ENCODE peak calls at places on chromosomes 1 and 21, in seven cellular contexts. N is IMR-90, W is neuronal stem cell, G is H1, K is mesenchymal stem cell, V is mesendoderm, D is H9. R is an unnamed sample.

GRCh38 chr1:106768501-106768900 is 288.0 kb upstream of the PRMT6 start:
- DNase-seq in G (no peak), W (no peak), N (no peak), V (no peak), K (no peak), D (no peak), R (no peak)

GRCh38 chr1:151993084-151993733 is 450 bp downstream of the S100A10 start:
- DNase-seq in K (no peak), D (peak; percentile 66), W (no peak), V (peak; percentile 80), G (no peak), N (no peak), R (peak; percentile 31)

GRCh38 chr21:33281101-33281652 is 15.0 kb downstream of the IL10RB start:
- DNase-seq in N (no peak), G (no peak), W (no peak), V (peak; percentile 67), K (no peak), D (no peak), R (no peak)

GRCh38 chr1:238487931-238488330 is 597.2 kb upstream of the ZP4 start:
- DNase-seq in D (no peak), G (no peak), W (no peak), N (peak; percentile 49), V (no peak), K (no peak), R (peak; percentile 34)

GRCh38 chr1:117902944-117903343 is 26.5 kb downstream of the GDAP2 start:
- DNase-seq in W (no peak), N (no peak), K (no peak), D (no peak), G (no peak), V (no peak), R (no peak)

GRCh38 chr21:17270234-17270633 is 242.6 kb upstream of the CXADR start:
- DNase-seq in G (no peak), D (no peak), V (peak; percentile 49), K (peak; percentile 7), N (peak; percentile 31), W (no peak), R (peak; percentile 48)

GRCh38 chr1:45879885-45880598 is 76.6 kb downstream of the MAST2 start:
- DNase-seq in V (no peak), W (no peak), N (no peak), K (no peak), D (no peak), G (no peak), R (peak; percentile 8)

GRCh38 chr1:79312438-79312837 is 305.9 kb upstream of the ADGRL4 start:
- DNase-seq in D (no peak), K (no peak), N (no peak), W (no peak), V (no peak), G (no peak), R (no peak)

GRCh38 chr1:231053493-231054162 is 13.6 kb upstream of the FAM89A start:
- DNase-seq in G (no peak), D (no peak), W (no peak), K (peak; percentile 77), N (peak; percentile 77), V (no peak), R (no peak)

GRCh38 chr1:215040190-215040589 is 42.3 kb upstream of the KCNK2 start:
- DNase-seq in N (no peak), V (peak; percentile 8), W (no peak), K (peak; percentile 8), D (no peak), G (no peak), R (peak; percentile 64)

GRCh38 chr1:3564921-3565831 is 46.1 kb downstream of the MEGF6 start:
- DNase-seq in W (peak; percentile 57), K (peak; percentile 10), N (peak; percentile 10), V (peak; percentile 40), G (peak; percentile 31), D (peak; percentile 69), R (peak; percentile 26)

GRCh38 chr1:11376981-11377583 is 101.9 kb upstream of the DISP3 start:
- DNase-seq in D (no peak), K (no peak), G (no peak), W (no peak), V (no peak), N (no peak), R (no peak)

GRCh38 chr1:66764994-66765578 is 12.8 kb downstream of the DYNLT5 start:
- DNase-seq in G (no peak), K (peak; percentile 59), D (no peak), N (peak; percentile 66), W (peak; percentile 17), V (peak; percentile 42), R (peak; percentile 74)

GRCh38 chr1:158520021-158520420 is 34.2 kb downstream of the OR6Y1 start:
- DNase-seq in V (peak; percentile 83), N (no peak), G (no peak), K (no peak), D (no peak), W (no peak), R (no peak)

GRCh38 chr1:27658951-27659496 is 13.0 kb downstream of the IFI6 start:
- DNase-seq in G (no peak), N (peak; percentile 55), V (peak; percentile 63), W (no peak), K (peak; percentile 91), D (peak; percentile 51), R (peak; percentile 85)

GRCh38 chr1:87240661-87241285 is 87.9 kb upstream of the LMO4 start:
- DNase-seq in V (no peak), K (no peak), W (no peak), N (no peak), D (no peak), G (no peak), R (peak; percentile 17)

GRCh38 chr1:234620272-234620711 is 10.3 kb upstream of the IRF2BP2 start:
- DNase-seq in N (no peak), G (no peak), W (no peak), K (no peak), V (no peak), D (no peak), R (no peak)

GRCh38 chr1:119544165-119544762 is 37.3 kb downstream of the HSD3B1 start:
- DNase-seq in V (peak; percentile 64), W (no peak), N (no peak), K (peak; percentile 2), G (no peak), D (peak; percentile 65), R (no peak)

GRCh38 chr1:150622219-150622975 is 7.0 kb downstream of the ENSA start:
- DNase-seq in D (peak; percentile 78), W (no peak), G (no peak), V (peak; percentile 72), N (no peak), K (no peak), R (no peak)

GRCh38 chr1:17258758-17259130 is 9.8 kb downstream of the PADI3 start:
- DNase-seq in G (no peak), N (no peak), V (no peak), D (no peak), W (no peak), K (no peak), R (no peak)

GRCh38 chr21:16377120-16377658 is 647.4 kb downstream of the USP25 start:
- DNase-seq in G (no peak), W (no peak), V (no peak), D (no peak), K (no peak), N (no peak), R (no peak)

GRCh38 chr1:209655832-209656231 is 3.6 kb upstream of the LAMB3 start:
- DNase-seq in D (no peak), N (no peak), G (no peak), K (no peak), V (no peak), W (no peak), R (no peak)
- H2BK120ac ChIP-seq in D (no peak overlapping the region), N (no peak overlapping the region), G (no peak overlapping the region), K (no peak overlapping the region), V (no peak overlapping the region), W (no peak overlapping the region), R (no peak overlapping the region)

GRCh38 chr21:26529556-26529955 is 43.5 kb downstream of the CYYR1 start:
- DNase-seq in N (no peak), D (no peak), G (no peak), V (no peak), K (no peak), W (no peak), R (no peak)
- H3K18ac ChIP-seq in N (no peak overlapping the region), D (no peak overlapping the region), G (no peak overlapping the region), V (no peak overlapping the region), K (no peak overlapping the region), W (no peak overlapping the region), R (no peak overlapping the region)

DNA sequence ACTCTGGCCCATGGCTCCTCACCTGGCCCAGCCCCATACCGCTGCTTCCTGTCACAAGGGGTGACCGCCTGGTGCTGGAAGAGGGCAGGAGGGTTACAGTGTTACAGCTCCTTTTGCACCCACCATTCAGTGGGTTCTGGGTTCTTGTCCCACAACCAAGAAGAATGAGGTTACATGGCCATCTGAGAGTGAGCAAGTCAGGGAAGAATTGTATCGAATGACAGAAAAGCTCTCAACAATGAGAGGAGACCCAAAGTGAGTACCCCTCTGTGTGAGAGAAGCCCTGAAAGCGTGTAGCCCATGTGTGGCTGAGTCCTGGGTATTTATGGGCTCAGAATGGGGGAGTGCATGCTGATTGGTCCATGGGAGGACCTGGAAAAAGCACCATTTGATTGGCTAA is 888.5 kb downstream of the ADGRL2 start:
- DNase-seq in K (no peak), D (no peak), G (no peak), V (peak; percentile 7), W (no peak), N (no peak), R (no peak)
- H2BK120ac ChIP-seq in K (no peak overlapping the region), D (no peak overlapping the region), G (no peak overlapping the region), V (no peak overlapping the region), W (no peak overlapping the region), N (no peak overlapping the region), R (no peak overlapping the region)

GRCh38 chr1:226092955-226093354 is 30.4 kb downstream of the H3-3A start:
- DNase-seq in W (no peak), D (no peak), V (no peak), N (peak; percentile 51), G (no peak), K (no peak), R (no peak)
- H3K18ac ChIP-seq in W (no peak overlapping the region), D (no peak overlapping the region), V (no peak overlapping the region), N (no peak overlapping the region), G (no peak overlapping the region), K (no peak overlapping the region), R (no peak overlapping the region)

DNA sequence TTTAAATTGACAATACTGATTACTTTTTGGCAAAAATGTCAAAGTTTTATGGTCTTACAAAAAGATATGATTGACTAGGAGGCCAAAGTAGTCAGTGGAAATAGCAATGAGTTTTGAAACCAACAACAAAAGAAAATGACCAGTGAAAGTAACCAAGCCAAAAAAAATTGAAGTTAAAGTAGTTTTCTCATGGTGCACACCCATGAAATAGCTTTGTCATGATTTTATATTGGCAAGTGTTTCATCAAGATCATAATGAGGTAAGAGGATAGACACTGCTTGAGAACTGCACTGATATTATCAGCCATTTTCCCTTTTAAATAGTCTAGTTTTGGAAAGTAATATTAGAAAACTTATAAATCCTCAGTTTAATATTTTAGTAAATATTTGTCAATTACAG is 206.2 kb upstream of the ADAMTS5 start:
- DNase-seq in W (no peak), D (no peak), K (no peak), V (no peak), N (no peak), G (no peak), R (no peak)
- H2BK120ac ChIP-seq in W (no peak overlapping the region), D (no peak overlapping the region), K (no peak overlapping the region), V (no peak overlapping the region), N (no peak overlapping the region), G (no peak overlapping the region), R (no peak overlapping the region)

R was measured in trophoblast cell.